ENCODE peak calls at places on chromosomes 5 and 9, in four cellular contexts. M is RWPE1, B is stomach, I is lower lobe of right lung. S is an unnamed sample.

GRCh38 chr9:136098210-136098609 is 3.1 kb upstream of the NACC2 start:
- DNase-seq in I (no peak), B (no peak), M (no peak), S (no peak)

GRCh38 chr5:148952097-148952828 is 110.6 kb downstream of the SH3TC2 start:
- DNase-seq in B (no peak), I (no peak), M (no peak), S (no peak)

GRCh38 chr5:123454236-123454911 is 31.2 kb upstream of the CEP120 start:
- DNase-seq in I (no peak), B (no peak), M (peak), S (no peak)

GRCh38 chr9:128886211-128886826 is 4.4 kb downstream of the LRRC8A start:
- DNase-seq in I (no peak), B (no peak), M (no peak), S (no peak)

GRCh38 chr9:137978262-137978714 is 100.7 kb downstream of the CACNA1B start:
- DNase-seq in B (peak), M (no peak), I (no peak), S (no peak)

GRCh38 chr9:93580654-93581380 is 4.4 kb downstream of the PHF2 start:
- DNase-seq in I (peak), B (peak), M (no peak), S (no peak)

GRCh38 chr9:105901514-105902109 is 207.3 kb downstream of the TMEM38B start:
- DNase-seq in B (no peak), I (no peak), M (peak), S (no peak)

GRCh38 chr9:22154064-22154463 is 145.0 kb upstream of the CDKN2B start:
- DNase-seq in B (no peak), I (no peak), M (no peak), S (no peak)

GRCh38 chr5:124176692-124177091 is 569.7 kb downstream of the ZNF608 start:
- DNase-seq in M (no peak), B (no peak), I (no peak), S (no peak)

DNA sequence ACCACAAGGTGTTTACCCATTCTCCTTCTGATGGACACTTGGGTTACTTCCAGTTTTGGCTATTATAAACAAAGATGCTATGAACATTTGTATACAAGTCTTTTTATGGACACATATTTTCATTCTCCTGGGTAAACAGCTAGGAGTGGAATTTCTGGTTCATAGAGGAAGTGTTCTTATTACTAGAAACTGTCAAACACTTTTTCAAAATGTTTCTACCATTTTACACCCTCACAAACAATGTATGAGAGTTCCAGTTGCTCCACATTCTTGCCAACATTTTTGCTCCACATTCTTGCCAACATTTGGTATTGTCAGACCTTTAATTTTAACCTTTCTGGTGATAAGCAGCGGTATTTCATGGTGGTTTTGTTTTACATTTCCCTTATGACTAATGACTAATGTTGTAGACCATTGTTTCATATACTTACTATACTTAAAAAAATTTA is 28.4 kb upstream of the STXBP1 start:
- DNase-seq in I (no peak), M (peak), B (no peak), S (no peak)
- H3K27ac ChIP-seq in I (peak), M (peak), B (peak), S (no peak)

DNA sequence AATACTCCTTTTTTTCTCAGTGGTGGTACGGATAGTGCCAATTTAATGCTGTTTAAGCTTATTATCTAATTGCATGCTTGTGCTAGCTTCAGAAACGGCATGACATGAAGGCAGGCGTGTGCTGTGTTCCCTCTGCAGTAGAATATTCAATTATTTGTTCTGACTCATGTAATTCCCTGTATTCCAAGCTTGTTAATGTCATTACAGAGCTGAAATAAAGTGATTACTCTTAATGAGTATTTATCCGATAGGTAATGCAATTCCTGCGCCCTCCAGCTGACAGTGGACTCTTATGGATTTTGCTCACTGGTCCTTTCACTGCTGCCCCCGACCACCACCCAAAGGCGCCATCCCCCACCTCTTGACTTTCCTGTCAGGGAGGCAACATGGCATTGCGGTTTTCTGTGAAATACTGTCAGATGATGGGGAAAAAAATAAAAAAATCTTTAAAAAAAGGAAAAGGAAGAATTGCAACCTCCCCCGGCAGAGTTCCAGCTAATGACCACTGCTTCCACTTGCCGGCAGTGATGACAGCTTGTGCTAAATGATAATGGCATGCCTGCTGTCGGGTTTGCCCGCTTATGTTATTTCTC is 335.4 kb upstream of the ADAMTS16 start:
- DNase-seq in M (no peak), I (no peak), B (no peak), S (no peak)
- H3K27ac ChIP-seq in M (no peak), I (no peak), B (no peak), S (no peak)

GRCh38 chr5:110653231-110653970 is 73.1 kb downstream of the TMEM232 start:
- DNase-seq in I (no peak), B (no peak), M (no peak), S (no peak)

GRCh38 chr5:110651507-110651906 is 75.0 kb downstream of the TMEM232 start:
- DNase-seq in I (no peak), M (no peak), B (no peak), S (no peak)
- H3K27ac ChIP-seq in I (no peak), M (no peak), B (no peak), S (no peak)

GRCh38 chr5:1292846-1293415 is 1.9 kb downstream of the TERT start:
- DNase-seq in M (no peak), I (no peak), B (no peak), S (no peak)

GRCh38 chr5:1292139-1292538 is 2.7 kb downstream of the TERT start:
- DNase-seq in B (no peak), I (no peak), M (no peak), S (no peak)

GRCh38 chr5:1293997-1294838 is 650 bp downstream of the TERT start:
- DNase-seq in I (no peak), B (peak), M (no peak), S (no peak)

GRCh38 chr5:1293416-1293996 is 1.4 kb downstream of the TERT start:
- DNase-seq in M (no peak), B (no peak), I (no peak), S (no peak)

GRCh38 chr5:1291611-1292080 is 3.2 kb downstream of the TERT start:
- DNase-seq in I (no peak), B (no peak), M (no peak), S (no peak)
- H3K27ac ChIP-seq in I (no peak), B (no peak), M (no peak), S (no peak)

DNA sequence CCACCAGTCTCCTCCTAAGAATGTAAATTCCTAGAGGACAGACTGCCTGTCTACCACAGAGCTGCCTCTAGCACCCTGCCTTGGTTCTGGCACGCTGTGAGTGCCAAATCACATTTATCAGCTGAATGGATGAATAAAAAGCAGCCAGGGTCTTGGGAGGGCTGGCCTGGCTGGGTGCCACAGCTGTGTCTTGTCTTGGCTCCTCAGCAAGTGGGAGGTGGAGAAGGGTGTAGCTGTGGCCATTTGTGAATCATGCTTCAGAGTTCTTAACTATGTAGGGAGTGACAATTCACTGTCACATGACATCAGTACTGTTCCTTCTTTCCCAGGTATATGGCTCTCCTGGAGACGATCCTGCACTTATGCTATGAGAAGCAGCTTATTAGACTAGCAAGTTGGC is 70.6 kb downstream of the DCP2 start:
- DNase-seq in B (no peak), I (no peak), M (peak), S (no peak)
- H3K27ac ChIP-seq in B (no peak), I (no peak), M (peak), S (no peak)

DNA sequence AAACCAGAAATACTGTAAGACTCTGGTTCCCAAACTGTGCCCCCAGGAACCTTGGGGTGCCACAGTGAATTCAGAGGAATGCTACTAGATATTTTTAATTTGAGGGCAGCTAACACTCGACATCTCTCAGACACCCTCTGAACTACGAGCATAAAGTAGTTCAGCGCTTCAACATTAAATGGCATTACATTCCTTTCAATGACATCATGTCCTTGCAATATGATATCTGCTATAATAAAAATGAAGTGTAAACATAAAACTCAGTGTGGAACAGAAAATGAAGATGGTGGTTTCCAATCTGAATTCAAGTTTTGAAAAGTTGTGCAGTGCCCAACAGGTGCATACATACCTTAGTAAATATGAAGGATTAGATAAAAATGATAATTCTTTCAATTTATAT is 116.1 kb downstream of the LPAR1 start:
- DNase-seq in M (no peak), B (no peak), I (no peak), S (no peak)
- H3K27ac ChIP-seq in M (no peak), B (no peak), I (no peak), S (no peak)

GRCh38 chr9:121765021-121765950 is 113.9 kb downstream of the DAB2IP start:
- DNase-seq in B (peak), I (no peak), M (peak), S (no peak)

GRCh38 chr9:121764371-121764730 is 112.9 kb downstream of the DAB2IP start:
- DNase-seq in M (no peak), B (no peak), I (no peak), S (no peak)

GRCh38 chr9:121766081-121766683 is 114.7 kb downstream of the DAB2IP start:
- DNase-seq in I (no peak), M (no peak), B (no peak), S (no peak)

GRCh38 chr9:121763131-121763530 is 111.7 kb downstream of the DAB2IP start:
- DNase-seq in M (no peak), B (no peak), I (no peak), S (no peak)

GRCh38 chr9:121763561-121764370 is 112.3 kb downstream of the DAB2IP start:
- DNase-seq in I (no peak), M (no peak), B (no peak), S (no peak)
- H3K27ac ChIP-seq in I (peak), M (peak), B (peak), S (no peak)